ENCODE peak calls at places on chromosomes 7 and 10, in eight cellular contexts. M is ACHN, E is MV-4-11, G is NCI-H2029 treated with DMSO at 0.1 percent for 48 hours, Y is T-cell, H is mucosa of gallbladder, A is iris pigment epithelial cell, X is AG10803. O is an unnamed sample.

GRCh38 chr10:32061440-32061839 is 5.2 kb upstream of the KIF5B start:
- DNase-seq in X (no peak), E (no peak), A (no peak), Y (no peak), M (no peak), G (no peak), H (no peak), O (no peak)

GRCh38 chr10:79348640-79348988 is 1.3 kb downstream of the PPIF start:
- DNase-seq in X (no peak), A (no peak), G (no peak), H (no peak), Y (no peak), E (no peak), M (no peak), O (no peak)

GRCh38 chr7:47193003-47193402 is 388.9 kb downstream of the TNS3 start:
- DNase-seq in X (no peak), A (no peak), M (no peak), E (no peak), G (no peak), Y (no peak), H (no peak), O (no peak)

GRCh38 chr7:3501671-3502070 is 200.6 kb downstream of the SDK1 start:
- DNase-seq in E (no peak), M (no peak), X (no peak), A (no peak), G (no peak), H (no peak), Y (no peak), O (no peak)

GRCh38 chr7:27185013-27185707 is at the start of gene HOXA11:
- DNase-seq in X (peak), G (no peak), Y (no peak), M (no peak), A (no peak), E (peak), H (no peak), O (no peak)

GRCh38 chr10:103836776-103837344 is 18.5 kb downstream of the SH3PXD2A start:
- DNase-seq in E (no peak), G (no peak), Y (no peak), M (no peak), A (no peak), H (no peak), X (no peak), O (no peak)

GRCh38 chr7:17144313-17144712 is 154.1 kb upstream of the AHR start:
- DNase-seq in E (peak), M (peak), A (peak), X (peak), G (no peak), H (no peak), Y (peak), O (no peak)

GRCh38 chr10:62467509-62467908 is 93.3 kb downstream of the ZNF365 start:
- DNase-seq in E (no peak), X (peak), M (no peak), A (peak), Y (no peak), H (no peak), G (no peak), O (no peak)

GRCh38 chr7:111858331-111858730 is 296.0 kb upstream of the IMMP2L start:
- DNase-seq in M (no peak), G (no peak), X (no peak), E (no peak), Y (no peak), H (no peak), A (no peak), O (no peak)

GRCh38 chr7:114921636-114922150 is at the start of gene MDFIC:
- DNase-seq in Y (peak), E (no peak), X (no peak), G (no peak), M (peak), A (no peak), H (no peak), O (no peak)

GRCh38 chr7:158753900-158754299 is 49.3 kb upstream of the NCAPG2 start:
- DNase-seq in G (no peak), H (no peak), E (no peak), A (no peak), Y (no peak), M (no peak), X (no peak), O (no peak)